ENCODE peak calls at places on chromosomes 13 and 19, in six cellular contexts. V is spleen, R is astrocyte, T is psoas muscle, D is sigmoid colon, S is neural progenitor cell. U is an unnamed sample.

GRCh38 chr19:40630571-40631160 is 29.5 kb downstream of the LTBP4 start:
- DNase-seq in V (no peak), R (no peak), T (no peak), D (no peak), S (no peak), U (no peak)

GRCh38 chr13:109333893-109334651 is 452.3 kb downstream of the IRS2 start:
- DNase-seq in V (no peak), R (no peak), T (no peak), D (no peak), S (no peak), U (no peak)

GRCh38 chr19:15316498-15316897 is 15.8 kb downstream of the BRD4 start:
- DNase-seq in V (no peak), R (peak; percentile 68), T (no peak), D (no peak), S (no peak), U (no peak)

GRCh38 chr13:60407095-60407494 is 10.1 kb downstream of the TDRD3 start:
- DNase-seq in V (no peak), R (no peak), T (no peak), D (no peak), S (no peak), U (no peak)

GRCh38 chr19:57570707-57571106 is 8.0 kb downstream of the ZNF416 start:
- DNase-seq in V (no peak), R (no peak), T (no peak), D (no peak), S (no peak), U (no peak)

GRCh38 chr13:111187879-111188643 is 73.0 kb downstream of the ARHGEF7 start:
- DNase-seq in V (no peak), R (peak; percentile 58), T (no peak), D (no peak), S (no peak), U (no peak)

GRCh38 chr19:43310221-43310620 is 40.9 kb upstream of the PSG9 start:
- DNase-seq in V (no peak), R (no peak), T (no peak), D (no peak), S (no peak), U (no peak)

GRCh38 chr13:95608640-95609280 is 35.7 kb downstream of the DZIP1 start:
- DNase-seq in V (no peak), R (no peak), T (no peak), D (no peak), S (no peak), U (no peak)

GRCh38 chr19:28242317-28242927 is 970.5 kb downstream of the UQCRFS1 start:
- DNase-seq in V (no peak), R (no peak), T (no peak), D (no peak), S (peak; percentile 67), U (no peak)

GRCh38 chr13:112729408-112729807 is 39.6 kb downstream of the ATP11A start:
- DNase-seq in V (peak; percentile 49), R (no peak), T (peak; percentile 50), D (peak; percentile 62), S (no peak), U (peak; percentile 40)

GRCh38 chr13:43487885-43488284 is 298.9 kb downstream of the ENOX1 start:
- DNase-seq in V (no peak), R (no peak), T (no peak), D (no peak), S (no peak), U (no peak)

GRCh38 chr13:50161052-50161451 is 145.8 kb downstream of the KCNRG start:
- DNase-seq in V (no peak), R (peak; percentile 42), T (no peak), D (no peak), S (no peak), U (no peak)

GRCh38 chr13:43908156-43909126 is 28.7 kb downstream of the LACC1 start:
- DNase-seq in V (no peak), R (peak; percentile 74), T (no peak), D (no peak), S (peak; percentile 58), U (no peak)

GRCh38 chr19:9958451-9958850 is 22.1 kb upstream of the OLFM2 start:
- DNase-seq in V (no peak), R (peak; percentile 93), T (no peak), D (no peak), S (no peak), U (no peak)

GRCh38 chr19:42450314-42450934 is 7.7 kb upstream of the CXCL17 start:
- DNase-seq in V (peak; percentile 86), R (peak; percentile 63), T (peak; percentile 70), D (peak; percentile 89), S (peak; percentile 82), U (peak; percentile 73)

GRCh38 chr13:37209621-37210020 is 104.2 kb upstream of the CSNK1A1L start:
- DNase-seq in V (no peak), R (peak; percentile 47), T (no peak), D (no peak), S (no peak), U (no peak)

GRCh38 chr13:36495431-36495830 is 63.1 kb downstream of the CCNA1 start:
- DNase-seq in V (no peak), R (no peak), T (no peak), D (no peak), S (no peak), U (no peak)

GRCh38 chr19:38729653-38730469 is 14.4 kb downstream of the CAPN12 start:
- DNase-seq in V (peak; percentile 93), R (no peak), T (peak; percentile 78), D (peak; percentile 82), S (peak; percentile 88), U (peak; percentile 65)

GRCh38 chr13:25860862-25861261 is 191.0 kb downstream of the SHISA2 start:
- DNase-seq in V (no peak), R (peak; percentile 81), T (no peak), D (no peak), S (no peak), U (no peak)

GRCh38 chr13:49569993-49570689 is 15.2 kb downstream of the RCBTB1 start:
- DNase-seq in V (no peak), R (peak; percentile 18), T (no peak), D (no peak), S (no peak), U (no peak)

GRCh38 chr19:19341026-19341425 is 20.4 kb downstream of the MAU2 start:
- DNase-seq in V (no peak), R (no peak), T (no peak), D (no peak), S (no peak), U (no peak)

GRCh38 chr13:76886292-76887061 is at the start of gene KCTD12:
- DNase-seq in V (peak; percentile 96), R (peak; percentile 74), T (peak; percentile 89), D (peak; percentile 96), S (peak; percentile 93), U (peak; percentile 79)
- TF ChIP-seq CTCF in V (peak; percentile 48), R (no peak), T (peak; percentile 42), D (no peak), S (peak; percentile 51), U (peak; percentile 12)

GRCh38 chr19:7915250-7916136 is 863 bp downstream of the TGFBR3L start:
- DNase-seq in V (no peak), R (no peak), T (no peak), D (no peak), S (no peak), U (no peak)
- H3K4me3 ChIP-seq in V (no peak overlapping the region), R (no peak overlapping the region), T (peak overlapping the region; percentile 82), D (no peak overlapping the region), S (peak overlapping the region; percentile 59), U (peak overlapping the region; percentile 42)

DNA sequence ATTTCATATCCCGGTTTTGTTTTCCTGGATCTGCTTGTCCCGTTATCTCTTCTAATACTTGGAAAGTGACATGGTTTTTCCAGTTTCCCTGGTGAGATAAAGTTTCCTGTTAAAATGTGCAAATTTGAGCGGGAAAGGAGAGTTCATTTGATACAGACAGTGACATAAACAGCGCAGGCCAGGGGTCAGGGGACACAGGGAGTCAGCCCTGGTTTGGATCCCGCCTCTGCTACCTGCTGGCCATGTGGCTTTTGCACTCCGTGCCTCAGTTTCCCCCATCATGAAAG is 20.6 kb upstream of the MISP start:
- DNase-seq in V (no peak), R (no peak), T (no peak), D (no peak), S (no peak), U (no peak)
- H3K9me3 ChIP-seq in V (no peaks in the 10 kb centered on the region), R (no peaks in the 10 kb centered on the region), T (no peaks in the 10 kb centered on the region), D (no peaks in the 10 kb centered on the region), S (no peaks in the 10 kb centered on the region), U (no peaks in the 10 kb centered on the region)

GRCh38 chr13:67438465-67438864 is 208.3 kb upstream of the PCDH9 start:
- DNase-seq in V (no peak), R (no peak), T (no peak), D (no peak), S (peak; percentile 49), U (no peak)
- TF ChIP-seq CTCF in V (no peak), R (no peak), T (no peak), D (no peak), S (peak; percentile 59), U (peak; percentile 28)

DNA sequence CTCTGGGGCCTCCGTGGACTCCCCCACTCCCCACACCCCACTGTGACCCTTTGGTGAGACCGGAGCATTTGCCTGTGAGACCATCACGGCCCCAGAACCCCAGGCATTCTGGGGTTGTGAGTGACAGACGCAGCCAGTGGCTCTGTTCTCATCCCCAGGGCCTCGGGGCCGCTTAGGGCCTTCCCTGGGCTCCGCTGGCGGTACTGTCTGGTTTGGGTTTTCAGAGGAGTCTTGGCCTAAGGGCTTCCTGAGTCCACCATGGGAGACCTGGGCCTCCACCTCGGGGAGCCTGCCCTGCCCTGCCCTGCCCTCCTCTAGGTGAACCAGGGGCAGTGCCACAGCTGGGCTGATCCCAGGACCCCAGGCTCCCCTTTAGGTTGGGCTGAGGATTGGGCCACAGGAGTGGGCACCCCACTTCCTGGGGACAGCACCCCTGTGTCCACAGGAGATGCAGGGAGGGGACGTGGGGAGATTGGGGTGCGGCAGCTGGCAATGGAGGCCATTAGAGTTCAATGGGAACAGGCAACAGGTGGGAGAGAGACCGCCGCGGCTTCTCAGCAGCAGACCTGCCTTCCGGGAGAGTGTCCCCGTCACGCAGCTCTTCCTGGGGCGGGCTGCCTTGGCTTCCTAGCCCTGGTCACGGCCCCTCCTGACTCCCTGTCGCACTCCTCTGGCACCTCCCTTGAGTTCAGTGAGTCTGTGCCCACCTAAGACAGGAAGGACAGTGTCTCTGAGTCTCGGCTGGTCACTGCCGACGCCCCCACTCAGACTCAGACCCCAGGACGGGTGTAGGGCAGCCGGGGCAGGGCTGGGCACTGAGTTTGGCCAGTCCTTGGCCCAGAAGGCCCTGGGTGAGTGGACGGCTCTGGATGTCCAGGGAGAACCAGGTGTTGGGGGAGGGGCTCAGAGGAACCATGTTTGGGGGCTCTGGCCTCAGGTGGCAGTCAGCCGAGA is 164.1 kb downstream of the KDM4B start:
- DNase-seq in V (no peak), R (no peak), T (no peak), D (no peak), S (no peak), U (no peak)
- H3K4me3 ChIP-seq in V (no peak overlapping the region), R (no peak overlapping the region), T (no peak overlapping the region), D (no peak overlapping the region), S (no peak overlapping the region), U (no peak overlapping the region)

DNA sequence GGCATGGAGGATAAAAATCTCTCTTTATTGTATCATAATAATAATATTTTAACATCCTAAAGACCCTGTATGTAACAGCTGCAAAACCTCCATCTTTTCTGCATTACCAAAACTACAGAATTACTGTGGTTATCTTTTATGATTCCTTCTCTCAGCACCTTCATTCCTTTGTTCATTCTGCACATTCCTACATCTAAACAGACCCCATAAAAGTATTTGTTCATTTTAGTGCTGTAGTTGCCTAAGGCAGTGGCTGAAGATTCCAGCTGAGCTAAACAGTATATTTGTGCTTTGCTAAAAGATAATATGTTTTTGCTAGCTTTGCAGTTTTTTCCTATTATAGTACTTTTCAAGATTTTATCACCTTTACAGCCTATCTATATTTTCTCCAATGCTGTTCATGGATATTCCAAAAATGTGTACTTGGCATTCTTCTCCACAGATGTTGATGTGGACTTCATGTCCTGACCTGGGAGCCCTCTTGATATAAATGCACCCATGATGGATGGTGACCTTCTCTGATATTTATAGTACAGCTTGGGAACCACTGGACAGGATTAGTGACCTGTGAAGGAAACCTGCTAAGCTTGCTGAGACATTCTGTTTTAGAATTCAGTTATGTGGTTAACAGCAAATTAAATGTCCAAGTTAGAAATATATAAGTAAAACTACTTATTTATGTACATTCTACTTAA is 2832.9 kb upstream of the PCDH20 start:
- DNase-seq in V (no peak), R (peak; percentile 37), T (no peak), D (no peak), S (no peak), U (no peak)
- H3K9me3 ChIP-seq in V (peaks cover 16% of the 10 kb centered on the region), R (no peaks in the 10 kb centered on the region), T (no peaks in the 10 kb centered on the region), D (no peaks in the 10 kb centered on the region), S (no peaks in the 10 kb centered on the region), U (no peaks in the 10 kb centered on the region)